ENCODE peak calls at places on chromosomes 6 and 20, in four cellular contexts. N is IMR-90, K is neuronal stem cell, J is mammary epithelial cell. U is an unnamed sample.

GRCh38 chr6:149854532-149854931 is 9.6 kb downstream of the LRP11 start:
- DNase-seq in J (peak), N (no peak), K (no peak), U (peak)

GRCh38 chr6:36719126-36719525 is 21.5 kb downstream of the RAB44 start:
- DNase-seq in K (no peak), N (no peak), J (no peak), U (no peak)

GRCh38 chr6:109454483-109455160 is 950 bp downstream of the MICAL1 start:
- DNase-seq in K (no peak), J (no peak), N (peak), U (peak)

GRCh38 chr20:52434041-52434425 is 242.5 kb upstream of the ZFP64 start:
- DNase-seq in N (no peak), J (no peak), K (no peak), U (peak)

GRCh38 chr20:34709836-34710567 is 5.9 kb downstream of the TP53INP2 start:
- DNase-seq in N (peak), J (no peak), K (peak), U (no peak)

GRCh38 chr6:18110160-18110559 is 12.3 kb downstream of the NHLRC1 start:
- DNase-seq in J (no peak), K (no peak), N (peak), U (no peak)

GRCh38 chr20:51042064-51042463 is 19.2 kb upstream of the KCNG1 start:
- DNase-seq in K (no peak), N (peak), J (peak), U (no peak)

GRCh38 chr6:83057705-83058321 is 7.8 kb downstream of the UBE3D start:
- DNase-seq in K (no peak), J (peak), N (peak), U (peak)

GRCh38 chr20:33811763-33812672 is 870 bp downstream of the CHMP4B start:
- DNase-seq in K (no peak), N (peak), J (peak), U (peak)

GRCh38 chr20:44780226-44780625 is 30.1 kb downstream of the RIMS4 start:
- DNase-seq in N (peak), K (peak), J (peak), U (peak)

GRCh38 chr6:151494235-151494950 is 576 bp downstream of the CCDC170 start:
- DNase-seq in K (peak), J (peak), N (peak), U (peak)

GRCh38 chr20:58424218-58424617 is 35.2 kb downstream of the VAPB start:
- DNase-seq in K (peak), N (no peak), J (no peak), U (no peak)

GRCh38 chr6:10409766-10410209 is 5.1 kb downstream of the TFAP2A start:
- DNase-seq in K (no peak), N (no peak), J (peak), U (no peak)

GRCh38 chr6:30130887-30131862 is 4.8 kb upstream of the TRIM40 start:
- DNase-seq in K (peak), J (peak), N (peak), U (peak)

GRCh38 chr6:144294016-144294415 is 8.9 kb downstream of the UTRN start:
- DNase-seq in K (no peak), J (peak), N (peak), U (peak)

GRCh38 chr6:166959906-166960608 is 3.7 kb upstream of the RNASET2 start:
- DNase-seq in K (no peak), N (no peak), J (no peak), U (no peak)

GRCh38 chr20:56625837-56626236 is 3.3 kb upstream of the TFAP2C start:
- DNase-seq in J (no peak), N (no peak), K (no peak), U (no peak)

GRCh38 chr20:62685781-62686555 is 22.7 kb upstream of the NTSR1 start:
- DNase-seq in J (no peak), K (no peak), N (no peak), U (no peak)

GRCh38 chr6:53682654-53683053 is 17.1 kb upstream of the KLHL31 start:
- DNase-seq in N (no peak), K (no peak), J (no peak), U (no peak)

GRCh38 chr6:131960371-131961133 is 9.4 kb upstream of the CCN2 start:
- DNase-seq in J (no peak), N (peak), K (no peak), U (no peak)

GRCh38 chr6:113182370-113183141 is 674.6 kb upstream of the MARCKS start:
- DNase-seq in K (no peak), N (peak), J (peak), U (peak)

GRCh38 chr6:76861403-76861802 is 601.9 kb downstream of the HTR1B start:
- DNase-seq in K (no peak), N (no peak), J (peak), U (no peak)

GRCh38 chr6:150770631-150771030 is 94.9 kb upstream of the MTHFD1L start:
- DNase-seq in J (no peak), K (no peak), N (peak), U (peak)

GRCh38 chr6:90294989-90295853 is 1.4 kb downstream of the BACH2 start:
- DNase-seq in J (peak), K (no peak), N (peak), U (peak)

GRCh38 chr6:73180718-73181619 is 44.3 kb downstream of the KHDC1L start:
- DNase-seq in K (peak), J (peak), N (peak), U (peak)

GRCh38 chr20:54692168-54692887 is 216.9 kb downstream of the DOK5 start:
- DNase-seq in K (no peak), J (no peak), N (no peak), U (no peak)

GRCh38 chr6:322205-322930 is 30.1 kb downstream of the DUSP22 start:
- DNase-seq in N (no peak), J (no peak), K (no peak), U (no peak)

GRCh38 chr20:8212286-8212685 is 80.2 kb downstream of the PLCB1 start:
- DNase-seq in K (no peak), N (peak), J (no peak), U (peak)

GRCh38 chr20:8215516-8215915 is 83.5 kb downstream of the PLCB1 start:
- DNase-seq in N (peak), J (no peak), K (no peak), U (peak)

GRCh38 chr20:8216375-8217200 is 84.5 kb downstream of the PLCB1 start:
- DNase-seq in N (no peak), J (no peak), K (no peak), U (no peak)

GRCh38 chr20:8213270-8213669 is 81.2 kb downstream of the PLCB1 start:
- DNase-seq in K (no peak), N (no peak), J (no peak), U (no peak)

DNA sequence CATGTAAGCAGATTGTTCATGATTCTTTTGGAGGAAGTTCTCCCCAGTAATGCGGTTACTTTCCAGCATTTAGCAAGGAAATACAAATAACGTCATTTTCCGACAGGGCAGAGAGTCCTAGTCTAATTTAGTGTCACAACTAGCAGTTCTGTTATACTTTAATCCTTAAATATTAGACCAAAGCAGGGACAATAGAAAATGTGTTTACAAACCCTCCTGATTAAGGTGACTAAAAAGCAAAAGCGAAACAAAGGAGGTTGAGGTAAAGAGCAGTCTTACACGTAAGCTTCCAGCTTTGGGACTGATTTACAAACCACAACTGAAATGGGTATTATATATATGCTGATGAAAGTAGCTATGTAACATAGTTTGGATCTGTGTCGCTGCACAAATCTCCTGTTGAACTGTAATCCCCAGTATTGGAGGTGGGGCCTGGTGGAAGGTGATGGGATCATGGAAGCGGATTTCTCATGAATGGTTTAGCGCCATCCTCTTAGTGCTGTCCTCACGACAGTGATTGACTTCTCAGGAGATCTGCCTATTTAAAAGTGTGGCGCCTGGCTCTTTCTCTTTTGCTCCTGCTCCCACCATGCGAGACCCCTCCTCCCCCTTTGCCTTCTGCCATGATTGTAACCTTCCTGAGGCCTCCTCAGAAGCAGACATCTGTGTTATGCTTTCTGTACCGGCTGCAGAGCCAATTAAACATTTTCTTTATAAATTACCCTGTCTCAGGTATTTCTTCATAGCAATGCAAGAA is 81.9 kb downstream of the PLCB1 start:
- DNase-seq in N (no peak), J (no peak), K (no peak), U (no peak)
- H2AFZ ChIP-seq in N (no peak), J (no peak), K (no peak), U (no peak)

GRCh38 chr6:163652328-163652727 is 237.8 kb downstream of the QKI start:
- DNase-seq in N (no peak), J (no peak), K (no peak), U (no peak)

GRCh38 chr6:163655217-163656121 is 241.0 kb downstream of the QKI start:
- DNase-seq in J (no peak), N (no peak), K (no peak), U (no peak)

GRCh38 chr6:163647624-163648023 is 233.1 kb downstream of the QKI start:
- DNase-seq in K (no peak), J (no peak), N (no peak), U (no peak)

GRCh38 chr6:163648868-163649267 is 234.3 kb downstream of the QKI start:
- DNase-seq in J (no peak), K (no peak), N (no peak), U (no peak)

GRCh38 chr6:163651910-163652309 is 237.4 kb downstream of the QKI start:
- DNase-seq in K (no peak), N (peak), J (peak), U (peak)
- H2AFZ ChIP-seq in K (peak), N (no peak), J (no peak), U (no peak)

DNA sequence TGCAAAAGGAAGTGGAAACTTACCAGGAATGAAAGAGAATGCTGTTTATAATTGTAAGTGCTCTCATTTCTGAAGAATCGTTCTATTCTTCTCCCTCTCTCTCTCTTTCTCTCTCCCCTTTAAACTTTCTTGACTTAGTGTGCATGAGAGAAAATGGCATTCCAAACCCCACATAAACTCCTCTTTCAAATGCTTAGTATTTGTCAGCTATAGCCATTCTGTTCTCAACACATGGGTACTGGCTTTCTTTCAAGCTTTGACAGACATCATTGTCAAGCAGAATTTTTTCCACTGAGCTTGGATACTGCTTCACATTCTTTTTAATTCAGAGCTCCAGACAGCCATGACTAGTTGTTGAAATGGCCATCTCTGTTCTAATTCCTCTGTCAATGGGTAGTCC is 51.1 kb upstream of the PREP start:
- DNase-seq in K (no peak), N (no peak), J (no peak), U (no peak)
- H2AFZ ChIP-seq in K (peak), N (no peak), J (no peak), U (no peak)

GRCh38 chr6:160456214-160456546 is 108.0 kb downstream of the SLC22A3 start:
- DNase-seq in K (no peak), J (no peak), N (no peak), U (no peak)
- H2AFZ ChIP-seq in K (no peak), J (no peak), N (peak), U (no peak)

GRCh38 chr6:74785236-74785635 is 420.6 kb downstream of the COL12A1 start:
- DNase-seq in J (no peak), K (no peak), N (peak), U (peak)
- H2AFZ ChIP-seq in J (no peak), K (no peak), N (no peak), U (no peak)